ENCODE peak calls at places on chromosomes 5 and 9, in ten cellular contexts. F, U, R, A, H, P, J, O, I and D are unnamed samples.

GRCh38 chr5:74272019-74272775 is 368.3 kb downstream of the ENC1 start:
- DNase-seq in F (no peak), U (no peak), R (no peak), A (no peak), H (peak), P (no peak), J (no peak), O (no peak), I (peak), D (no peak)

GRCh38 chr9:126421567-126422428 is 95.2 kb downstream of the MVB12B start:
- DNase-seq in F (no peak), U (no peak), R (no peak), A (no peak), H (no peak), P (peak), J (no peak), O (no peak), I (no peak), D (no peak)

GRCh38 chr9:129712595-129713524 is 40.0 kb downstream of the PTGES start:
- DNase-seq in F (no peak), U (no peak), R (no peak), A (peak), H (peak), P (no peak), J (no peak), O (no peak), I (peak), D (no peak)

GRCh38 chr9:128372784-128373183 is 1.6 kb downstream of the URM1 start:
- DNase-seq in F (no peak), U (no peak), R (no peak), A (no peak), H (no peak), P (no peak), J (no peak), O (no peak), I (peak), D (no peak)

GRCh38 chr9:17280350-17281012 is 145.6 kb downstream of the CNTLN start:
- DNase-seq in F (no peak), U (no peak), R (no peak), A (no peak), H (no peak), P (no peak), J (no peak), O (no peak), I (peak), D (no peak)

GRCh38 chr9:636931-637591 is 204.4 kb upstream of the DMRT1 start:
- DNase-seq in F (no peak), U (no peak), R (no peak), A (no peak), H (no peak), P (no peak), J (no peak), O (no peak), I (no peak), D (no peak)

GRCh38 chr5:122942164-122942914 is 94.2 kb downstream of the PPIC start:
- DNase-seq in F (no peak), U (no peak), R (no peak), A (no peak), H (no peak), P (peak), J (no peak), O (no peak), I (peak), D (no peak)

GRCh38 chr5:10432059-10433008 is 9.3 kb upstream of the ROPN1L start:
- DNase-seq in F (no peak), U (no peak), R (no peak), A (no peak), H (no peak), P (no peak), J (no peak), O (no peak), I (no peak), D (no peak)

GRCh38 chr9:89419978-89420394 is 77.9 kb downstream of the SEMA4D start:
- DNase-seq in F (no peak), U (no peak), R (no peak), A (no peak), H (no peak), P (no peak), J (no peak), O (no peak), I (no peak), D (no peak)

GRCh38 chr9:119453980-119454379 is 84.7 kb upstream of the BRINP1 start:
- DNase-seq in F (no peak), U (no peak), R (no peak), A (no peak), H (no peak), P (no peak), J (no peak), O (no peak), I (no peak), D (no peak)

GRCh38 chr9:26682041-26682440 is 210.6 kb downstream of the CAAP1 start:
- DNase-seq in F (no peak), U (no peak), R (no peak), A (no peak), H (no peak), P (no peak), J (no peak), O (no peak), I (no peak), D (no peak)

GRCh38 chr5:43017438-43017820 is 22.7 kb downstream of the ANXA2R start:
- DNase-seq in F (peak), U (no peak), R (peak), A (peak), H (no peak), P (no peak), J (peak), O (peak), I (peak), D (no peak)

GRCh38 chr5:133735346-133735745 is 123.0 kb upstream of the FSTL4 start:
- DNase-seq in F (no peak), U (no peak), R (no peak), A (peak), H (no peak), P (peak), J (no peak), O (no peak), I (peak), D (no peak)

GRCh38 chr5:111364992-111365391 is 140.8 kb downstream of the CAMK4 start:
- DNase-seq in F (no peak), U (no peak), R (no peak), A (no peak), H (peak), P (no peak), J (no peak), O (no peak), I (peak), D (no peak)

GRCh38 chr9:83132768-83133167 is 69.8 kb upstream of the RASEF start:
- DNase-seq in F (no peak), U (no peak), R (no peak), A (no peak), H (no peak), P (no peak), J (no peak), O (peak), I (no peak), D (no peak)

GRCh38 chr5:163505475-163506457 is at the start of gene MAT2B:
- DNase-seq in F (peak), U (peak), R (peak), A (peak), H (peak), P (peak), J (peak), O (peak), I (peak), D (peak)

GRCh38 chr5:54519083-54519541 is 1.6 kb downstream of the SNX18 start:
- DNase-seq in F (no peak), U (no peak), R (peak), A (no peak), H (no peak), P (no peak), J (peak), O (peak), I (no peak), D (no peak)

GRCh38 chr9:137113385-137114159 is 961 bp downstream of the DPP7 start:
- DNase-seq in F (peak), U (no peak), R (peak), A (peak), H (no peak), P (no peak), J (peak), O (no peak), I (peak), D (no peak)

GRCh38 chr9:93267681-93268505 is 84.0 kb downstream of the WNK2 start:
- DNase-seq in F (no peak), U (no peak), R (peak), A (peak), H (no peak), P (no peak), J (no peak), O (no peak), I (no peak), D (no peak)

GRCh38 chr5:31235381-31235780 is 41.9 kb downstream of the CDH6 start:
- DNase-seq in F (no peak), U (no peak), R (no peak), A (no peak), H (no peak), P (no peak), J (no peak), O (no peak), I (peak), D (no peak)

GRCh38 chr5:174843263-174844250 is 119.2 kb downstream of the MSX2 start:
- DNase-seq in F (no peak), U (no peak), R (no peak), A (no peak), H (no peak), P (no peak), J (peak), O (no peak), I (no peak), D (no peak)

GRCh38 chr5:152622628-152623027 is 217.5 kb upstream of the NMUR2 start:
- DNase-seq in F (no peak), U (no peak), R (peak), A (no peak), H (no peak), P (peak), J (peak), O (no peak), I (no peak), D (no peak)

GRCh38 chr5:45288746-45289145 is 407.4 kb downstream of the HCN1 start:
- DNase-seq in F (no peak), U (no peak), R (no peak), A (no peak), H (peak), P (no peak), J (no peak), O (no peak), I (no peak), D (no peak)

GRCh38 chr5:93622240-93622885 is 39.3 kb downstream of the NR2F1 start:
- DNase-seq in F (peak), U (peak), R (no peak), A (peak), H (no peak), P (peak), J (no peak), O (no peak), I (peak), D (no peak)

GRCh38 chr5:137752873-137753226 is 1.3 kb downstream of the HNRNPA0 start:
- DNase-seq in F (peak), U (peak), R (no peak), A (peak), H (no peak), P (no peak), J (no peak), O (no peak), I (peak), D (no peak)

GRCh38 chr5:92749943-92750342 is 831.1 kb downstream of the NR2F1-AS1 start:
- DNase-seq in F (no peak), U (no peak), R (no peak), A (peak), H (peak), P (no peak), J (no peak), O (no peak), I (peak), D (no peak)

GRCh38 chr9:73146113-73146815 is 5.4 kb upstream of the ANXA1 start:
- DNase-seq in F (no peak), U (no peak), R (no peak), A (no peak), H (no peak), P (no peak), J (no peak), O (no peak), I (no peak), D (no peak)

GRCh38 chr5:171092194-171092593 is 216.9 kb upstream of the TLX3 start:
- DNase-seq in F (no peak), U (no peak), R (no peak), A (peak), H (no peak), P (no peak), J (no peak), O (no peak), I (peak), D (no peak)

GRCh38 chr5:116858705-116859333 is 284.2 kb upstream of the SEMA6A start:
- DNase-seq in F (no peak), U (no peak), R (no peak), A (no peak), H (no peak), P (no peak), J (no peak), O (no peak), I (no peak), D (no peak)

GRCh38 chr5:138969323-138970013 is 94.3 kb upstream of the LRRTM2 start:
- DNase-seq in F (no peak), U (no peak), R (no peak), A (no peak), H (no peak), P (peak), J (no peak), O (no peak), I (no peak), D (no peak)

GRCh38 chr5:156475831-156476551 is 149.0 kb downstream of the SGCD start:
- DNase-seq in F (no peak), U (no peak), R (peak), A (peak), H (peak), P (no peak), J (no peak), O (peak), I (peak), D (no peak)

GRCh38 chr9:92196909-92197308 is 81.7 kb upstream of the SPTLC1 start:
- DNase-seq in F (no peak), U (no peak), R (no peak), A (no peak), H (no peak), P (no peak), J (no peak), O (no peak), I (peak), D (no peak)

GRCh38 chr5:130488252-130488651 is 584.0 kb downstream of the CHSY3 start:
- DNase-seq in F (no peak), U (no peak), R (no peak), A (no peak), H (no peak), P (no peak), J (no peak), O (no peak), I (no peak), D (no peak)

GRCh38 chr9:127754761-127755557 is 19.9 kb upstream of the TOR2A start:
- DNase-seq in F (no peak), U (peak), R (peak), A (no peak), H (peak), P (no peak), J (no peak), O (no peak), I (no peak), D (peak)

GRCh38 chr5:139451176-139451575 is 11.4 kb downstream of the ECSCR start:
- DNase-seq in F (no peak), U (no peak), R (no peak), A (no peak), H (no peak), P (no peak), J (no peak), O (no peak), I (no peak), D (no peak)

GRCh38 chr5:169944115-169944514 is 36.2 kb downstream of the INSYN2B start:
- DNase-seq in F (no peak), U (no peak), R (no peak), A (no peak), H (no peak), P (no peak), J (peak), O (no peak), I (no peak), D (no peak)